ENCODE peak calls at places on chromosomes 11 and 22, in eight cellular contexts. R, K, D, G, E, C, Z and S are unnamed samples.

GRCh38 chr22:47781024-47781423 is 1018.6 kb downstream of the TBC1D22A start:
- DNase-seq in R (no peak), K (no peak), D (no peak), G (no peak), E (no peak), C (no peak), Z (no peak), S (no peak)

GRCh38 chr11:62176766-62177165 is 13.2 kb upstream of the SCGB1D1 start:
- DNase-seq in R (no peak), K (no peak), D (no peak), G (no peak), E (no peak), C (no peak), Z (no peak), S (no peak)

GRCh38 chr22:29479417-29480261 is at the start of gene NEFH:
- DNase-seq in R (no peak), K (no peak), D (no peak), G (no peak), E (peak), C (no peak), Z (no peak), S (no peak)

GRCh38 chr11:95435628-95436353 is 204.8 kb upstream of the SESN3 start:
- DNase-seq in R (no peak), K (no peak), D (no peak), G (no peak), E (no peak), C (no peak), Z (no peak), S (no peak)

GRCh38 chr22:22218302-22218701 is 26.3 kb upstream of the VPREB1 start:
- DNase-seq in R (no peak), K (no peak), D (no peak), G (no peak), E (no peak), C (no peak), Z (no peak), S (no peak)

GRCh38 chr22:32202539-32203180 is 2.2 kb downstream of the RFPL2 start:
- DNase-seq in R (no peak), K (peak), D (peak), G (peak), E (peak), C (no peak), Z (peak), S (peak)

GRCh38 chr11:79100093-79100704 is 340.6 kb downstream of the TENM4 start:
- DNase-seq in R (peak), K (peak), D (peak), G (peak), E (peak), C (peak), Z (peak), S (peak)

GRCh38 chr11:29627541-29627940 is 389.3 kb downstream of the KCNA4 start:
- DNase-seq in R (no peak), K (no peak), D (no peak), G (no peak), E (no peak), C (no peak), Z (no peak), S (no peak)

GRCh38 chr11:122758361-122758760 is 79.9 kb upstream of the CRTAM start:
- DNase-seq in R (no peak), K (no peak), D (no peak), G (no peak), E (no peak), C (no peak), Z (no peak), S (no peak)

GRCh38 chr11:97224396-97224795 is 834.6 kb downstream of the JRKL start:
- DNase-seq in R (no peak), K (no peak), D (no peak), G (no peak), E (no peak), C (no peak), Z (no peak), S (no peak)

GRCh38 chr11:10487002-10487647 is 32.1 kb downstream of the AMPD3 start:
- DNase-seq in R (no peak), K (no peak), D (no peak), G (no peak), E (no peak), C (no peak), Z (no peak), S (no peak)

GRCh38 chr11:118290923-118291322 is 13.6 kb upstream of the CD3E start:
- DNase-seq in R (no peak), K (peak), D (peak), G (peak), E (no peak), C (no peak), Z (peak), S (peak)

GRCh38 chr11:6303657-6304056 is 16.6 kb downstream of the CAVIN3 start:
- DNase-seq in R (no peak), K (no peak), D (no peak), G (no peak), E (no peak), C (no peak), Z (no peak), S (no peak)

GRCh38 chr22:20948450-20948849 is 18.6 kb upstream of the AIFM3 start:
- DNase-seq in R (no peak), K (no peak), D (no peak), G (no peak), E (no peak), C (no peak), Z (no peak), S (no peak)

GRCh38 chr22:23527971-23528740 is 51.9 kb downstream of the IGLL1 start:
- DNase-seq in R (no peak), K (no peak), D (no peak), G (peak), E (no peak), C (no peak), Z (no peak), S (no peak)